ENCODE peak calls at places on chromosomes 7 and 10, in four cellular contexts. One of them, this sample, is unnamed.

GRCh38 chr7:50605059-50605458 is 39.9 kb upstream of the DDC start:
- DNase-seq in K562: no peak
- DNase-seq in HepG2: no peak
- DNase-seq in GM12878: no peak
- DNase-seq in this sample: no peak

GRCh38 chr7:128855559-128855958 is 7.1 kb upstream of the ATP6V1F start:
- DNase-seq in GM12878: no peak
- DNase-seq in K562: no peak
- DNase-seq in HepG2: no peak
- DNase-seq in this sample: no peak

GRCh38 chr10:123997486-123998196 is 95.8 kb downstream of the CHST15 start:
- DNase-seq in HepG2: peak; percentile 10
- DNase-seq in GM12878: peak; percentile 51
- DNase-seq in K562: no peak
- DNase-seq in this sample: no peak

GRCh38 chr10:30502266-30503058 is 68.5 kb downstream of the MAP3K8 start:
- DNase-seq in GM12878: no peak
- DNase-seq in K562: peak; percentile 80
- DNase-seq in HepG2: no peak
- DNase-seq in this sample: no peak

GRCh38 chr7:114700267-114700666 is 221.6 kb upstream of the MDFIC start:
- DNase-seq in GM12878: no peak
- DNase-seq in HepG2: no peak
- DNase-seq in K562: no peak
- DNase-seq in this sample: no peak

GRCh38 chr10:133021116-133021962 is 66.4 kb upstream of the ADGRA1 start:
- DNase-seq in GM12878: no peak
- DNase-seq in K562: no peak
- DNase-seq in HepG2: no peak
- DNase-seq in this sample: no peak

GRCh38 chr7:47764746-47765145 is 182.8 kb upstream of the TNS3 start:
- DNase-seq in GM12878: no peak
- DNase-seq in K562: no peak
- DNase-seq in HepG2: no peak
- DNase-seq in this sample: no peak

GRCh38 chr10:2284071-2284470 is 546.7 kb upstream of the ADARB2 start:
- DNase-seq in GM12878: no peak
- DNase-seq in HepG2: no peak
- DNase-seq in K562: no peak
- DNase-seq in this sample: no peak

GRCh38 chr10:5524721-5525531 is at the start of gene CALML3:
- DNase-seq in HepG2: no peak
- DNase-seq in K562: no peak
- DNase-seq in GM12878: no peak
- DNase-seq in this sample: no peak

GRCh38 chr10:23293145-23293724 is 51.4 kb downstream of the C10orf67 start:
- DNase-seq in GM12878: peak; percentile 4
- DNase-seq in K562: peak; percentile 48
- DNase-seq in HepG2: peak; percentile 53
- DNase-seq in this sample: peak; percentile 33

DNA sequence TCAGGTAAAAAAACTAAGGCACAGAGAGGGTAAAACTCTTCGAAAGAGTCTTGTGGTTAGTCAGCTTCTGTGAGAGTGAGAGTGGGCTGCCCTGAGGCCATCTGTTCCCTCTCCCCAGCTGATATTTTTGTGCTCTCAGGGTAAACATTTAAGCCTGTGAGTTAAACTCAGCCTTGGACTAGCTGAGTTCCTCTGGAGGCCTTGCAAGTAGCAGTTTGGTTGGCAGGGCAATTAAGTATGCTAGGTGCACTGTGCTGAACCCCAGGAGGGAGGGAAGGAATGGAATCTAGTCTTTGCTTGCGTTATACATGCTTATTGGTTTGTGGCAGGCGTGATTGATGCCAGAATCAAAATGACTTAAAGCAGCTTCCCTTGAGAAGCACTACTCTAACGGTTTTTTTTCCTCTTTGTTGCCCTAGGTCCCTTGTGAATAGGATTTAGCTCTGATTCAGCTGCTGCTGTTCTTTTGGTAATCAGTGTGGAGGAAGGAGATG is 140.2 kb downstream of the AUTS2 start:
- DNase-seq in GM12878: peak; percentile 82
- DNase-seq in K562: no peak
- DNase-seq in HepG2: no peak
- DNase-seq in this sample: no peak
- TF ChIP-seq REST in GM12878: no peak
- TF ChIP-seq REST in K562: no peak
- TF ChIP-seq REST in HepG2: no peak
- TF ChIP-seq REST in this sample: no peak

GRCh38 chr10:80160361-80161128 is 28.0 kb downstream of the PLAC9 start:
- DNase-seq in K562: no peak
- DNase-seq in GM12878: no peak
- DNase-seq in HepG2: no peak
- DNase-seq in this sample: no peak

GRCh38 chr10:80159166-80159888 is 26.8 kb downstream of the PLAC9 start:
- DNase-seq in K562: no peak
- DNase-seq in HepG2: no peak
- DNase-seq in GM12878: no peak
- DNase-seq in this sample: no peak

GRCh38 chr10:80158126-80158525 is 25.6 kb downstream of the PLAC9 start:
- DNase-seq in GM12878: no peak
- DNase-seq in HepG2: no peak
- DNase-seq in K562: no peak
- DNase-seq in this sample: no peak

GRCh38 chr10:80157561-80157960 is 25.0 kb downstream of the PLAC9 start:
- DNase-seq in GM12878: no peak
- DNase-seq in HepG2: no peak
- DNase-seq in K562: no peak
- DNase-seq in this sample: no peak

GRCh38 chr10:80158598-80159127 is 26.1 kb downstream of the PLAC9 start:
- DNase-seq in HepG2: no peak
- DNase-seq in K562: peak; percentile 75
- DNase-seq in GM12878: no peak
- DNase-seq in this sample: peak; percentile 82
- H3K36me3 ChIP-seq in HepG2: peaks cover 19% of the 10 kb centered on the region
- H3K36me3 ChIP-seq in K562: peaks cover 97% of the 10 kb centered on the region
- H3K36me3 ChIP-seq in GM12878: peaks cover 27% of the 10 kb centered on the region
- H3K36me3 ChIP-seq in this sample: peaks cover 63% of the 10 kb centered on the region

DNA sequence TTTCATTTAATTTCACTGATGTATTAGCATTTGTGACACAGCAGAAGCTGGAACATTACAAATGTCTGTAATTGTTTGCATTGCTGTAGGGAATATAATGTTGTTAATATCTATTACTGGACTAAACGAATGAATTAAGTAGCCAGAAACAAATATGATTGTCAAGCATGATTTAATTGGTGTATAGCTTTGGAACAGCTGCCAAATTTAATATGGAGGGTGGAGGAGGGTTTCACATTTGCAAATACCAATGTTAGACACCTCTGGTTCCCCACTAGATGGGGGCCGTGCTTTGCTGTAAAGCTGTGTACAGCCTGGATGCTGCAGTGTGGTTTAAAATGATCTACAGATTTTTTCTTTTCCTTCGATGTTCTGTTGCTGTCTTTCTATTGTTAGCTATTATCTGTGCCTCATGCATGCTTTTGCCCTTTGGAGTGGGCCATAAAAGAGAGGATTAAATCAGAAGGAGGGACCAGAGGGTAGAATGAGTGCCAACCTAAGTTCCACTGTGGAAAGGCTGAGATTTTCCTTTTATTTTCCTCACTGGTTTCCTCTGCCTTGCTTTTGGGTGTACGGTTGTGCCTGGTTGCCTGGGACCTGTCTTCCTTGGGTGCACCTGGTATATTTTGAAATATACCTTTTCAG is 23.1 kb downstream of the DNAJB9 start:
- DNase-seq in HepG2: no peak
- DNase-seq in GM12878: no peak
- DNase-seq in K562: peak; percentile 60
- DNase-seq in this sample: no peak
- TF ChIP-seq SP1 in HepG2: no peak
- TF ChIP-seq SP1 in GM12878: no peak
- TF ChIP-seq SP1 in K562: no peak
- TF ChIP-seq SP1 in this sample: no peak

DNA sequence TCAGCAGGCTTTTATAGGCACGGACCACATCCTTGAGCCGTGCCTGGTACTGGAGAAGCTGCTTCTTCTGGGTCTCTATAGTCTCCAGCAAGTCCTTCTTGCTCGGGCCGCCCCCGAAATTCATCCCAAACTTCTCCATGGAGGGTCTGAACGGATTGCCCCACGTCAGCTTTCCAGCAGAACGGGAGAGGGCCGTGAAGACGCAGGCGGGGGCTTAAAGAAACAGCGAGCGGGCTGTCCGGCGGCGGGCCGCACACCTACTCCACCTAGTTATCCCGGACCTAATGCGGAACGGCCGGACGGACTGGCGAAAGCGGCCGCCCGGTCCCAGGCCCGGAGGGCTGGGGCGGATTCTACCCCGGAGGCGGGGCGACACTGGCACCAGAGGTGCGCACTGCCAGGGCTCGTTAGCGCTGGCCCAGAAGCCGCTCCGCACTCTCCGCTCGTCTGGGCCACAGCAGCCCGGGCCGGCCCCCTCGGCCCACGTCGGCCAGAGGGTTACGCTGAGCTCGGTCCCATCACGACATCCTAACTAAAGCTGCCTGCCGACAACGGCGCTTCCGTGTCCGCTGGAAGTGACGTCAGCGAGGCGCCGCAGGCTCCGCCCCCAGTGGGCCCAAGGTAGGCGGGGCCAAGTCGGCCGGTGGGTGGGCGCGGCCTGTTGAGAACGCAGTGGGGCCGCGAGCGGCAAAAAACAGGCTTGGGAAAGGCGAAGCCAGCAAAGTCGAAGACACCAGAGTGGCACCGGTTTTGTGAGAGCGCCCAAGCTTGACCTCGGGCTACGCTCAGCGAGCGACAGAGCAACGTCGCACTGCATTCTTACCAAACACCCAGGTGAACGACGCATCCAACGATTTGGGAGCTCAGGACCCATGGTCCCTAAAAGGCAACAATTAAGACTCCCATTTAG is at the start of gene GCC1:
- DNase-seq in HepG2: peak; percentile 75
- DNase-seq in GM12878: peak; percentile 52
- DNase-seq in K562: peak; percentile 98
- DNase-seq in this sample: peak; percentile 82
- TF ChIP-seq REST in HepG2: no peak
- TF ChIP-seq REST in GM12878: no peak
- TF ChIP-seq REST in K562: no peak
- TF ChIP-seq REST in this sample: no peak

GRCh38 chr7:102202556-102202955 is 84.1 kb upstream of the SH2B2 start:
- DNase-seq in K562: no peak
- DNase-seq in GM12878: no peak
- DNase-seq in HepG2: no peak
- DNase-seq in this sample: no peak
- H3K36me3 ChIP-seq in K562: peaks cover 79% of the 10 kb centered on the region
- H3K36me3 ChIP-seq in GM12878: peaks cover 19% of the 10 kb centered on the region
- H3K36me3 ChIP-seq in HepG2: peaks cover 23% of the 10 kb centered on the region
- H3K36me3 ChIP-seq in this sample: peaks cover 4% of the 10 kb centered on the region

DNA sequence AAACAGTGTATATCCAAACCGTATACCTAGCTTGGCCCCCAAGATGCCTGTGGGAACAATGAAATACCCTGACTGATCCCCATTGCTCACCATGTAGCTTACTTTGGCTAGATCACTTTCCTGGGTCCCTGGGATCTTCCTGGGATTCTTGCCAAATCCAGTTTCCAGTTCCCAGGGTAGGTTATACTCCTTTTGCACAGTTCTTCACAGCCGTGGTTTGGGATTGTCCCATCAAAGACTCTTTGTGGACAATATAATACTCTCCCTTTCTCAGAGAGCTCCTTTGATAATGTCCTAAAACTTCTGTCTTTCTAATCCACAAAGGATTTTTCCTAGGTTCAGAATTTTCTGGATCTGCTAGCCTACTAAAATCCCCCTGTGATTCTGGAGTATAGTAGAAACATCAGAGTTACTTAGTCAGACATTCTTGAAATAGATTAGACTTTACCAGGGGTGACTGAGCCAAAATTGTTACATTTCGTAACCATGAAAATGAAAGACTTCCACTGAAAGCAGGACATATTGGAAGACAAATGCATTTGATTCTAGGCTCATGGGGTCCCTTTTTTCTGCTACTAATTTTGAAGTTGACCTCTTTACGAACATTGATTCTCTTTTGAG is 388.3 kb upstream of the ETV1 start:
- DNase-seq in K562: no peak
- DNase-seq in GM12878: no peak
- DNase-seq in HepG2: no peak
- DNase-seq in this sample: no peak
- TF ChIP-seq SP1 in K562: no peak
- TF ChIP-seq SP1 in GM12878: no peak
- TF ChIP-seq SP1 in HepG2: no peak
- TF ChIP-seq SP1 in this sample: no peak

DNA sequence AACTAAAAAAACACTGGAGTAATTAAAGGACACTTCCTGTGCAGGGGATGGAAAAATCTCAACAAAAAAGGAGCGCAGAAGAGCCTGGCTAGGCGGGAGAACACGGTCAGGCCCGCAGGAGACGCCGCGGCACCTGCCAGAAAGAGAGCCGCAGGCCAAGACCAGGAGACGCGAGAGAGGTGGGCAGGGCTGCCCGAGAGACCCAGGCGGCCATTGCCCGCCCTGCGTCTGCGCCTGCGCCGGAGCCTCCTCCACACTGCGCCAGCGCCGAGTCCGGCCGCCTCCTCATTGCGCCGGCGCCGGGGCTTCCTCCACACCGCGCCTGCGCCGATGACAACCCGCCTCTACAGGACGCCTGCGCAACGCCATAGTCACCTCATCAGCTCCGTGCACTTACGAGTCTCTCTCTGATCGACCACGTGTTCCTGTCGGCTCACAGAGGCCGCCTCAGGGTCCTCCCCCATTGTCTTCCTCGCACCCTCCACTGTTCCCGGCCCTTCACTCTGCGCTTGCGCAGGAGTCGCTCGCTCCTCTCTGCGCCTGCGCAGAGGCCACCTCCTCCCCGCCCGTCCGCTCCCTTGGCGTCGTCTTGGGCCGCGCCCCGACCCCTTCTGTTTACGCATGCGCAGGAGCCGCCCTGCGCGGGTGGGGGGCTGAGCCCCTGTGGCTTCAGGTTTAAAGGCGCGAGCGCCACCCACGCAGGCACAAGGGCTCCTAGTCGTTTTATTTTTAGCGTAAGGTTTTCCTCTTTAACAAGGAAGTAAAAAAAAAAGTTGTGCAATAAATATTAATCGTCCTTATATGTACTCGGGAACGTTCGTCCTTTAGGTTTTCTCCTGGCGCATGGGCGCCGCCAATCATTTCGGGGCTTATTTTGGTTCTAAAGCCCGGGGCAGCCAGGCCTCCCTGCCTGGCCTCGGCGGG is 43.2 kb upstream of the FAM20C start:
- DNase-seq in K562: peak; percentile 98
- DNase-seq in HepG2: peak; percentile 51
- DNase-seq in GM12878: peak; percentile 84
- DNase-seq in this sample: peak; percentile 96
- TF ChIP-seq REST in K562: no peak
- TF ChIP-seq REST in HepG2: no peak
- TF ChIP-seq REST in GM12878: no peak
- TF ChIP-seq REST in this sample: no peak